ENCODE peak calls at places on chromosome 4, in four cellular contexts. A, G, R and O are unnamed samples.

GRCh38 chr4:118753685-118754084 is 68.5 kb downstream of the METTL14 start:
- DNase-seq in A (no peak), G (no peak), R (no peak), O (no peak)

GRCh38 chr4:36187723-36188333 is 56.5 kb downstream of the ARAP2 start:
- DNase-seq in A (peak), G (no peak), R (peak), O (no peak)

GRCh38 chr4:1043658-1044468 is 32.4 kb downstream of the FGFRL1 start:
- DNase-seq in A (peak), G (no peak), R (peak), O (peak)

GRCh38 chr4:123120473-123120872 is 198.1 kb upstream of the NUDT6 start:
- DNase-seq in A (no peak), G (no peak), R (no peak), O (no peak)

GRCh38 chr4:145936142-145937020 is 2.2 kb downstream of the ZNF827 start:
- DNase-seq in A (peak), G (no peak), R (no peak), O (peak)

GRCh38 chr4:141180991-141181760 is 39.5 kb upstream of the ZNF330 start:
- DNase-seq in A (no peak), G (no peak), R (no peak), O (no peak)

GRCh38 chr4:14264437-14264836 is 636.9 kb upstream of the BOD1L1 start:
- DNase-seq in A (peak), G (no peak), R (no peak), O (no peak)

GRCh38 chr4:137124278-137124932 is 407.9 kb downstream of the PCDH18 start:
- DNase-seq in A (no peak), G (peak), R (peak), O (no peak)

GRCh38 chr4:71570492-71570891 is 213.4 kb downstream of the GC start:
- DNase-seq in A (no peak), G (no peak), R (no peak), O (no peak)

GRCh38 chr4:104930298-104930697 is 216.4 kb upstream of the TET2 start:
- DNase-seq in A (no peak), G (peak), R (no peak), O (no peak)

GRCh38 chr4:37537484-37537883 is 148.7 kb downstream of the RELL1 start:
- DNase-seq in A (no peak), G (no peak), R (no peak), O (no peak)

GRCh38 chr4:21470531-21470930 is 478.0 kb downstream of the KCNIP4 start:
- DNase-seq in A (no peak), G (no peak), R (no peak), O (no peak)

GRCh38 chr4:2352729-2353221 is 65.7 kb downstream of the ZFYVE28 start:
- DNase-seq in A (no peak), G (no peak), R (no peak), O (no peak)

GRCh38 chr4:131430302-131430701 is 1718.8 kb upstream of the PCDH10 start:
- DNase-seq in A (no peak), G (no peak), R (no peak), O (no peak)
- TF ChIP-seq ATF3 in A (no peak), G (no peak), R (no peak), O (no peak)

GRCh38 chr4:169120624-169121023 is 110.6 kb upstream of the CBR4 start:
- DNase-seq in A (no peak), G (no peak), R (no peak), O (no peak)
- TF ChIP-seq ATF3 in A (no peak), G (no peak), R (no peak), O (no peak)

GRCh38 chr4:4923208-4923607 is 63.7 kb downstream of the MSX1 start:
- DNase-seq in A (no peak), G (no peak), R (no peak), O (no peak)
- TF ChIP-seq ATF3 in A (no peak), G (no peak), R (no peak), O (no peak)

GRCh38 chr4:23775694-23776093 is 114.2 kb downstream of the PPARGC1A start:
- DNase-seq in A (no peak), G (no peak), R (no peak), O (no peak)
- TF ChIP-seq ATF3 in A (no peak), G (no peak), R (no peak), O (no peak)

GRCh38 chr4:79088991-79089705 is 149.9 kb upstream of the PAQR3 start:
- DNase-seq in A (no peak), G (no peak), R (no peak), O (no peak)

GRCh38 chr4:79081973-79082372 is 142.7 kb upstream of the PAQR3 start:
- DNase-seq in A (no peak), G (no peak), R (no peak), O (no peak)

GRCh38 chr4:79082988-79083387 is 143.8 kb upstream of the PAQR3 start:
- DNase-seq in A (no peak), G (no peak), R (no peak), O (no peak)

GRCh38 chr4:79083406-79084010 is 144.3 kb upstream of the PAQR3 start:
- DNase-seq in A (no peak), G (no peak), R (no peak), O (no peak)

GRCh38 chr4:79087091-79087490 is 147.9 kb upstream of the PAQR3 start:
- DNase-seq in A (no peak), G (no peak), R (no peak), O (no peak)
- TF ChIP-seq ATF3 in A (no peak), G (no peak), R (no peak), O (no peak)

DNA sequence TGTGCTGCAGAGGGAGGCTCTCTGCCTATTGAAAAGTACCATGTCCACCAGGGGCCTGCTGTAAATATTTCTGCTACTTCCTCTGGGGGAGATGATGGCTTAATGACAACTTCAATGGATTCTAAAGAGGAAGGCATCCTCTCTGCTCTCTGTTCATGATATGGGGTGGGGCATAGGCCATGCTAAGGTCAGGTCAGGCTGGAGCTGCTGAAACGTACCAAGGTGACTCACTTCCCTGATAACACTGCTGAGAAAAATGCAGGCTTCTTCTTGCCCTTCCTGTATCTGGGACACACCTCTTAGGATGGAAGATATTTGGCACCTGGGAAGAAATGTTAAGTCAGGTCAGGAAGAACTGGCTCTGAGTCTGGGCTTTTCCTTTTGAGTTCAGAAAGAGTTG is 31.5 kb downstream of the HS3ST1 start:
- DNase-seq in A (no peak), G (no peak), R (peak), O (no peak)
- TF ChIP-seq ATF3 in A (no peak), G (no peak), R (no peak), O (no peak)

GRCh38 chr4:105944535-105944934 is 49.3 kb downstream of the NPNT start:
- DNase-seq in A (no peak), G (no peak), R (no peak), O (no peak)
- TF ChIP-seq ATF3 in A (no peak), G (no peak), R (no peak), O (no peak)

GRCh38 chr4:53917719-53918118 is 146.7 kb downstream of the CHIC2 start:
- DNase-seq in A (no peak), G (no peak), R (no peak), O (no peak)
- TF ChIP-seq ATF3 in A (no peak), G (no peak), R (no peak), O (no peak)

GRCh38 chr4:168574581-168575295 is 77.9 kb downstream of the PALLD start:
- DNase-seq in A (no peak), G (no peak), R (peak), O (no peak)
- TF ChIP-seq ATF3 in A (no peak), G (no peak), R (no peak), O (no peak)

DNA sequence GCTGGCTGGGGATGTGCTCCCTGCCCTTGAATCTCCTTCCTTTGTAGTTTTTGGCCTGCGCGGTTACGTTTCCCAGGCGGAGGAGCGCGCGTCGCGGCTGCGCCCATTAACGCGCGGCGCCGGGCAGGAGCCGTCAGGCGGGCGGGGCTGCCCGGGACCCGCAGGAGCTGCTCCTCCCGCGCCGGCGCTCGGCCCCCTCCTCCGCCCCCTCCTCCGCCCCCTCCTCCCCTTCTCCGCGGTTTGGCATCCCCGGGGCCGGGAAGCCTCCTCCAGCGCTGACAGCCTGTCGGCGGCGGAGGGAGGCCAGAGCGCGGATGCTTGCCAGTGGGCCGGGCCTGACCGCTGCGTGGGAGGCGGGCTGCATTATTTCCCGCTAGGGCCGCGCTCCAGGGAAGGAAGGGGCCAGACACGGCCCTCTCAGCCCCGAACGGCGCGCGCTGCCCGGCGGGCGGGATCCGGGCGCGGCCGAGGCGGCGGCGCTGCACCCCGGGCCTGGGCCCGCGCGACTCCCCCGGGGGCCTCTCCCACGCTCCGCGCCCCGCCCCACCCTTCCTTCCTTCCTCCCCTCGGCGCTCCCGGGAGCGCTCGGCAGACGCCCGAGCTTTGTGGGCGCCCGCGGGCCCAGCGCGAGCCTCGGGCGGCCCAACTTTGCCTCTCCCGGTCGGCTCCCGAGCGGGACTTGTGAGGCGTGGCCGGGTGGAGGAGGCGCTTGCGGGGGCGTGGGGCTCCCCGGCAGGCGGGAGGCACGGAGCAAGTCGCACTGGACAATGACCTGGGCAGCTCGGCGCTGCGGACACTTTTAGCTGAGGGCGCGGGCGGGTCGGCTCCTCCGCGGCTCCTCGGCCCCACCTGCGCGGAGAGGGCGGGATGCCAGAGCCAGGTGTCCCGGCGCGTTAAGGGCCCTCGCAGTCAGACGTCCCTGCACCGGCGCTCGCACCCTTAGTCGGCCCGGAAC is at the start of gene DCLK2:
- DNase-seq in A (peak), G (no peak), R (peak), O (peak)
- TF ChIP-seq ATF3 in A (no peak), G (no peak), R (no peak), O (no peak)